ENCODE peak calls at places on chromosomes 7 and 10, in six cellular contexts. T is HCT116; R is Calu3; U is effector memory CD8-positive, alpha-beta T cell; X is KBM-7; K is HT1080. L is an unnamed sample.
A peak's percentile ranks its signal among the peaks of the same experiment; 100 is the strongest.

GRCh38 chr7:76125560-76125959 is 76.1 kb upstream of the SRRM3 start:
- DNase-seq in T (no peak), R (no peak), U (no peak), X (no peak), K (no peak), L (no peak)

GRCh38 chr10:73871915-73872710 is 2.2 kb downstream of the CAMK2G start:
- DNase-seq in T (no peak), R (peak; percentile 54), U (no peak), X (no peak), K (no peak), L (no peak)

GRCh38 chr10:31129261-31129660 is 97.6 kb upstream of the ZNF438 start:
- DNase-seq in T (no peak), R (no peak), U (no peak), X (no peak), K (peak; percentile 69), L (no peak)

GRCh38 chr10:132689721-132690360 is 96.1 kb downstream of the NKX6-2 start:
- DNase-seq in T (no peak), R (no peak), U (no peak), X (no peak), K (no peak), L (no peak)

GRCh38 chr10:125000366-125001312 is 58.7 kb downstream of the ZRANB1 start:
- DNase-seq in T (no peak), R (no peak), U (no peak), X (no peak), K (no peak), L (peak; percentile 9)

GRCh38 chr10:3330687-3331086 is 158.1 kb upstream of the PITRM1 start:
- DNase-seq in T (no peak), R (peak; percentile 9), U (no peak), X (no peak), K (peak; percentile 41), L (no peak)

GRCh38 chr7:34066968-34067367 is 161.6 kb downstream of the BMPER start:
- DNase-seq in T (no peak), R (peak; percentile 45), U (no peak), X (no peak), K (peak; percentile 58), L (no peak)

GRCh38 chr7:151863386-151864079 is 13.4 kb downstream of the PRKAG2 start:
- DNase-seq in T (no peak), R (no peak), U (no peak), X (no peak), K (no peak), L (no peak)

GRCh38 chr7:148747274-148747673 is 48.6 kb downstream of the CUL1 start:
- DNase-seq in T (no peak), R (peak; percentile 42), U (no peak), X (no peak), K (no peak), L (no peak)

GRCh38 chr7:95457947-95458346 is 23.1 kb upstream of the PON2 start:
- DNase-seq in T (no peak), R (no peak), U (no peak), X (no peak), K (no peak), L (no peak)

GRCh38 chr7:108211382-108212201 is 81.4 kb upstream of the LAMB4 start:
- DNase-seq in T (peak; percentile 39), R (peak; percentile 66), U (no peak), X (peak; percentile 87), K (peak; percentile 83), L (no peak)

GRCh38 chr10:133159950-133160812 is at the start of gene KNDC1:
- DNase-seq in T (no peak), R (peak; percentile 33), U (no peak), X (no peak), K (no peak), L (no peak)

GRCh38 chr7:36116347-36117200 is 36.5 kb upstream of the EEPD1 start:
- DNase-seq in T (peak; percentile 56), R (peak; percentile 69), U (no peak), X (no peak), K (peak; percentile 42), L (no peak)

GRCh38 chr10:72039377-72039776 is 49.0 kb downstream of the SPOCK2 start:
- DNase-seq in T (no peak), R (no peak), U (no peak), X (no peak), K (no peak), L (no peak)

GRCh38 chr7:94511763-94512162 is 2.2 kb downstream of the CASD1 start:
- DNase-seq in T (no peak), R (no peak), U (no peak), X (no peak), K (no peak), L (no peak)

GRCh38 chr10:91391915-91392314 is 18.2 kb upstream of the HECTD2 start:
- DNase-seq in T (no peak), R (no peak), U (no peak), X (no peak), K (no peak), L (no peak)

GRCh38 chr7:113331155-113331898 is 213.0 kb upstream of the SMIM30 start:
- DNase-seq in T (no peak), R (no peak), U (no peak), X (no peak), K (no peak), L (no peak)

GRCh38 chr7:122572706-122573105 is 126.2 kb downstream of the RNF133 start:
- DNase-seq in T (no peak), R (no peak), U (no peak), X (no peak), K (no peak), L (no peak)

GRCh38 chr10:12634532-12634931 is 285.2 kb downstream of the CAMK1D start:
- DNase-seq in T (no peak), R (no peak), U (no peak), X (no peak), K (no peak), L (no peak)

GRCh38 chr7:132782777-132783633 is 206.7 kb upstream of the PLXNA4 start:
- DNase-seq in T (no peak), R (no peak), U (no peak), X (no peak), K (peak; percentile 35), L (no peak)

GRCh38 chr10:6299234-6299633 is 96.5 kb downstream of the PFKFB3 start:
- DNase-seq in T (peak; percentile 91), R (peak; percentile 93), U (no peak), X (no peak), K (peak; percentile 85), L (no peak)

GRCh38 chr10:79387466-79387973 is 40.3 kb downstream of the PPIF start:
- DNase-seq in T (no peak), R (no peak), U (no peak), X (no peak), K (no peak), L (no peak)

GRCh38 chr7:112505495-112505894 is 24.7 kb downstream of the LSMEM1 start:
- DNase-seq in T (no peak), R (no peak), U (no peak), X (no peak), K (peak; percentile 26), L (no peak)

GRCh38 chr10:128060341-128060851 is 65.8 kb downstream of the MKI67 start:
- DNase-seq in T (no peak), R (no peak), U (no peak), X (no peak), K (no peak), L (no peak)

GRCh38 chr10:118373786-118374185 is 31.7 kb upstream of the FAM204A start:
- DNase-seq in T (no peak), R (no peak), U (no peak), X (no peak), K (peak; percentile 89), L (no peak)

GRCh38 chr10:13708256-13708990 is 121.7 kb downstream of the PRPF18 start:
- DNase-seq in T (no peak), R (peak; percentile 74), U (no peak), X (no peak), K (no peak), L (no peak)

GRCh38 chr7:98988641-98989040 is 110.3 kb downstream of the TRRAP start:
- DNase-seq in T (no peak), R (no peak), U (no peak), X (no peak), K (no peak), L (no peak)

GRCh38 chr7:142331941-142332340 is 74.1 kb upstream of the PRSS58 start:
- DNase-seq in T (no peak), R (no peak), U (no peak), X (no peak), K (no peak), L (no peak)

GRCh38 chr7:1410992-1411391 is 48.3 kb downstream of the MICALL2 start:
- DNase-seq in T (no peak), R (no peak), U (no peak), X (no peak), K (no peak), L (no peak)

GRCh38 chr7:158944950-158945349 is 88.6 kb downstream of the DYNC2I1 start:
- DNase-seq in T (no peak), R (no peak), U (no peak), X (no peak), K (no peak), L (no peak)

GRCh38 chr10:44010873-44011602 is 362.4 kb upstream of the ZNF32 start:
- DNase-seq in T (no peak), R (no peak), U (no peak), X (no peak), K (no peak), L (peak; percentile 58)

L was measured in GM19239.